ENCODE peak calls at places on chromosomes 16 and 17, in nine cellular contexts. One of them, this sample, is unnamed. For H3K9me3, the result is how much of the 10 kb centered on the place peaks cover.

GRCh38 chr16:4111748-4112696 is 4.2 kb downstream of the ADCY9 start:
- DNase-seq in pancreas: no peak
- DNase-seq in breast epithelium: no peak
- DNase-seq in upper lobe of left lung: no peak
- DNase-seq in astrocyte: no peak
- DNase-seq in PC-9: no peak
- DNase-seq in sigmoid colon: no peak
- DNase-seq in right lobe of liver: no peak
- DNase-seq in gastrocnemius medialis: no peak
- DNase-seq in this sample: no peak

GRCh38 chr17:67442787-67443624 is 65.9 kb downstream of the PITPNC1 start:
- DNase-seq in pancreas: no peak
- DNase-seq in breast epithelium: no peak
- DNase-seq in upper lobe of left lung: no peak
- DNase-seq in astrocyte: peak
- DNase-seq in PC-9: no peak
- DNase-seq in sigmoid colon: no peak
- DNase-seq in right lobe of liver: no peak
- DNase-seq in gastrocnemius medialis: no peak
- DNase-seq in this sample: no peak

GRCh38 chr16:14609716-14610115 is 20.3 kb downstream of the PARN start:
- DNase-seq in pancreas: no peak
- DNase-seq in breast epithelium: no peak
- DNase-seq in upper lobe of left lung: no peak
- DNase-seq in astrocyte: no peak
- DNase-seq in PC-9: no peak
- DNase-seq in sigmoid colon: no peak
- DNase-seq in right lobe of liver: no peak
- DNase-seq in gastrocnemius medialis: no peak
- DNase-seq in this sample: no peak

GRCh38 chr17:67754001-67754400 is 36.3 kb downstream of the NOL11 start:
- DNase-seq in pancreas: no peak
- DNase-seq in breast epithelium: no peak
- DNase-seq in upper lobe of left lung: no peak
- DNase-seq in astrocyte: no peak
- DNase-seq in PC-9: no peak
- DNase-seq in sigmoid colon: no peak
- DNase-seq in right lobe of liver: no peak
- DNase-seq in gastrocnemius medialis: no peak
- DNase-seq in this sample: no peak

GRCh38 chr16:4298761-4299522 is 16.9 kb upstream of the GLIS2 start:
- DNase-seq in pancreas: peak
- DNase-seq in breast epithelium: peak
- DNase-seq in upper lobe of left lung: peak
- DNase-seq in astrocyte: peak
- DNase-seq in PC-9: peak
- DNase-seq in sigmoid colon: peak
- DNase-seq in right lobe of liver: no peak
- DNase-seq in gastrocnemius medialis: no peak
- DNase-seq in this sample: no peak

GRCh38 chr17:4634981-4635380 is 6.5 kb downstream of the ALOX15 start:
- DNase-seq in pancreas: no peak
- DNase-seq in breast epithelium: no peak
- DNase-seq in upper lobe of left lung: no peak
- DNase-seq in astrocyte: no peak
- DNase-seq in PC-9: no peak
- DNase-seq in sigmoid colon: no peak
- DNase-seq in right lobe of liver: no peak
- DNase-seq in gastrocnemius medialis: no peak
- DNase-seq in this sample: no peak

GRCh38 chr17:50542795-50543774 is 3.9 kb upstream of the SPATA20 start:
- DNase-seq in pancreas: peak
- DNase-seq in breast epithelium: peak
- DNase-seq in upper lobe of left lung: peak
- DNase-seq in astrocyte: no peak
- DNase-seq in PC-9: peak
- DNase-seq in sigmoid colon: no peak
- DNase-seq in right lobe of liver: peak
- DNase-seq in gastrocnemius medialis: no peak
- DNase-seq in this sample: no peak

GRCh38 chr16:85619089-85619850 is 6.1 kb downstream of the GSE1 start:
- DNase-seq in pancreas: no peak
- DNase-seq in breast epithelium: no peak
- DNase-seq in upper lobe of left lung: no peak
- DNase-seq in astrocyte: no peak
- DNase-seq in PC-9: no peak
- DNase-seq in sigmoid colon: no peak
- DNase-seq in right lobe of liver: no peak
- DNase-seq in gastrocnemius medialis: no peak
- DNase-seq in this sample: no peak

GRCh38 chr17:83067071-83067717 is 12.2 kb upstream of the METRNL start:
- DNase-seq in pancreas: peak
- DNase-seq in breast epithelium: peak
- DNase-seq in upper lobe of left lung: peak
- DNase-seq in astrocyte: no peak
- DNase-seq in PC-9: no peak
- DNase-seq in sigmoid colon: peak
- DNase-seq in right lobe of liver: peak
- DNase-seq in gastrocnemius medialis: no peak
- DNase-seq in this sample: no peak

GRCh38 chr17:4769628-4770027 is 2.1 kb upstream of the TM4SF5 start:
- DNase-seq in pancreas: no peak
- DNase-seq in breast epithelium: no peak
- DNase-seq in upper lobe of left lung: no peak
- DNase-seq in astrocyte: peak
- DNase-seq in PC-9: no peak
- DNase-seq in sigmoid colon: no peak
- DNase-seq in right lobe of liver: no peak
- DNase-seq in gastrocnemius medialis: no peak
- DNase-seq in this sample: no peak

GRCh38 chr17:77609553-77610517 is 348.7 kb upstream of the TNRC6C start:
- DNase-seq in pancreas: no peak
- DNase-seq in breast epithelium: no peak
- DNase-seq in upper lobe of left lung: no peak
- DNase-seq in astrocyte: no peak
- DNase-seq in PC-9: no peak
- DNase-seq in sigmoid colon: peak
- DNase-seq in right lobe of liver: no peak
- DNase-seq in gastrocnemius medialis: no peak
- DNase-seq in this sample: no peak

GRCh38 chr16:68681038-68681437 is 35.9 kb downstream of the CDH3 start:
- DNase-seq in pancreas: no peak
- DNase-seq in breast epithelium: no peak
- DNase-seq in upper lobe of left lung: no peak
- DNase-seq in astrocyte: no peak
- DNase-seq in PC-9: no peak
- DNase-seq in sigmoid colon: no peak
- DNase-seq in right lobe of liver: no peak
- DNase-seq in gastrocnemius medialis: no peak
- DNase-seq in this sample: no peak

GRCh38 chr16:46857261-46857962 is 26.4 kb upstream of the C16orf87 start:
- DNase-seq in pancreas: peak
- DNase-seq in breast epithelium: no peak
- DNase-seq in upper lobe of left lung: no peak
- DNase-seq in astrocyte: peak
- DNase-seq in PC-9: no peak
- DNase-seq in sigmoid colon: no peak
- DNase-seq in right lobe of liver: no peak
- DNase-seq in gastrocnemius medialis: peak
- DNase-seq in this sample: no peak

GRCh38 chr17:67784364-67785121 is 40.8 kb upstream of the BPTF start:
- DNase-seq in pancreas: no peak
- DNase-seq in breast epithelium: no peak
- DNase-seq in upper lobe of left lung: no peak
- DNase-seq in astrocyte: no peak
- DNase-seq in PC-9: no peak
- DNase-seq in sigmoid colon: no peak
- DNase-seq in right lobe of liver: no peak
- DNase-seq in gastrocnemius medialis: no peak
- DNase-seq in this sample: no peak

GRCh38 chr16:55236655-55237054 is 87.3 kb upstream of the IRX6 start:
- DNase-seq in pancreas: no peak
- DNase-seq in breast epithelium: no peak
- DNase-seq in upper lobe of left lung: no peak
- DNase-seq in astrocyte: no peak
- DNase-seq in PC-9: no peak
- DNase-seq in sigmoid colon: no peak
- DNase-seq in right lobe of liver: no peak
- DNase-seq in gastrocnemius medialis: no peak
- DNase-seq in this sample: no peak

GRCh38 chr16:51624083-51624775 is 473.2 kb upstream of the SALL1 start:
- DNase-seq in pancreas: no peak
- DNase-seq in breast epithelium: no peak
- DNase-seq in upper lobe of left lung: no peak
- DNase-seq in astrocyte: no peak
- DNase-seq in PC-9: no peak
- DNase-seq in sigmoid colon: no peak
- DNase-seq in right lobe of liver: no peak
- DNase-seq in gastrocnemius medialis: no peak
- DNase-seq in this sample: no peak

DNA sequence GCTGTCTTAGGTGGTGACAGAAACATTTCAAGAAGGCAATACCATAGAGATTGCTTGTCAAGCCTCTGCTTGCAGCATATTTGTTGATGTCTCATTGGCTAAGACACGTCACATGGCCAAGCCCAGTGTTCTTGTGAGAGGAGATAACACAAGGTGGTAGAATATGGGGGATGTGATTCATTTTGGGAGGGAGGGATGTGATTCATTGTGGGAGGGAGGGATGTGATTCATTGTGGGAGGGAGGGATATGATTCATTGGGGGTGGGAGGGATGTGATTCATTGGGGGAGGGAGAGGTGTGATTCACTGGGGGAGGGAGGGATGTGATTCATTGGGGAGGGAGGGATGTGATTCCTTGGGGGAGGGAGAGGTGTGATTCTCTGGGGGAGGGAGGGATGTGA is 470.5 kb upstream of the SALL1 start:
- DNase-seq in pancreas: no peak
- DNase-seq in breast epithelium: no peak
- DNase-seq in upper lobe of left lung: no peak
- DNase-seq in astrocyte: peak
- DNase-seq in PC-9: no peak
- DNase-seq in sigmoid colon: no peak
- DNase-seq in right lobe of liver: no peak
- DNase-seq in gastrocnemius medialis: no peak
- DNase-seq in this sample: no peak
- TF ChIP-seq CTCF in pancreas: no peak
- TF ChIP-seq CTCF in breast epithelium: no peak
- TF ChIP-seq CTCF in upper lobe of left lung: no peak
- TF ChIP-seq CTCF in astrocyte: no peak
- TF ChIP-seq CTCF in PC-9: no peak
- TF ChIP-seq CTCF in sigmoid colon: no peak
- TF ChIP-seq CTCF in right lobe of liver: no peak
- TF ChIP-seq CTCF in gastrocnemius medialis: no peak
- TF ChIP-seq CTCF in this sample: no peak

GRCh38 chr16:35565626-35566025 is 2106.2 kb downstream of the TP53TG3F start:
- DNase-seq in pancreas: no peak
- DNase-seq in breast epithelium: no peak
- DNase-seq in upper lobe of left lung: no peak
- DNase-seq in astrocyte: no peak
- DNase-seq in PC-9: no peak
- DNase-seq in sigmoid colon: no peak
- DNase-seq in right lobe of liver: no peak
- DNase-seq in gastrocnemius medialis: no peak
- DNase-seq in this sample: no peak
- H3K9me3 ChIP-seq in pancreas: under half
- H3K9me3 ChIP-seq in breast epithelium: under half
- H3K9me3 ChIP-seq in upper lobe of left lung: under half
- H3K9me3 ChIP-seq in astrocyte: under half
- H3K9me3 ChIP-seq in PC-9: under half
- H3K9me3 ChIP-seq in sigmoid colon: under half
- H3K9me3 ChIP-seq in right lobe of liver: under half
- H3K9me3 ChIP-seq in gastrocnemius medialis: under half
- H3K9me3 ChIP-seq in this sample: under half

GRCh38 chr17:72365857-72366415 is 245.1 kb downstream of the SOX9 start:
- DNase-seq in pancreas: no peak
- DNase-seq in breast epithelium: no peak
- DNase-seq in upper lobe of left lung: no peak
- DNase-seq in astrocyte: peak
- DNase-seq in PC-9: no peak
- DNase-seq in sigmoid colon: no peak
- DNase-seq in right lobe of liver: no peak
- DNase-seq in gastrocnemius medialis: no peak
- DNase-seq in this sample: no peak
- H3K4me3 ChIP-seq in pancreas: no peak
- H3K4me3 ChIP-seq in breast epithelium: no peak
- H3K4me3 ChIP-seq in upper lobe of left lung: no peak
- H3K4me3 ChIP-seq in astrocyte: no peak
- H3K4me3 ChIP-seq in PC-9: no peak
- H3K4me3 ChIP-seq in sigmoid colon: no peak
- H3K4me3 ChIP-seq in right lobe of liver: no peak
- H3K4me3 ChIP-seq in gastrocnemius medialis: no peak
- H3K4me3 ChIP-seq in this sample: no peak

GRCh38 chr16:67279296-67280089 is at the start of gene PLEKHG4:
- DNase-seq in pancreas: peak
- DNase-seq in breast epithelium: peak
- DNase-seq in upper lobe of left lung: peak
- DNase-seq in astrocyte: peak
- DNase-seq in PC-9: peak
- DNase-seq in sigmoid colon: peak
- DNase-seq in right lobe of liver: peak
- DNase-seq in gastrocnemius medialis: peak
- DNase-seq in this sample: peak

GRCh38 chr16:67277294-67277998 is 1.9 kb upstream of the PLEKHG4 start:
- DNase-seq in pancreas: no peak
- DNase-seq in breast epithelium: peak
- DNase-seq in upper lobe of left lung: peak
- DNase-seq in astrocyte: peak
- DNase-seq in PC-9: peak
- DNase-seq in sigmoid colon: peak
- DNase-seq in right lobe of liver: no peak
- DNase-seq in gastrocnemius medialis: no peak
- DNase-seq in this sample: peak

GRCh38 chr16:67277999-67278772 is 1.1 kb upstream of the PLEKHG4 start:
- DNase-seq in pancreas: no peak
- DNase-seq in breast epithelium: no peak
- DNase-seq in upper lobe of left lung: no peak
- DNase-seq in astrocyte: peak
- DNase-seq in PC-9: peak
- DNase-seq in sigmoid colon: no peak
- DNase-seq in right lobe of liver: no peak
- DNase-seq in gastrocnemius medialis: no peak
- DNase-seq in this sample: no peak

GRCh38 chr16:67280090-67281015 is 1.0 kb downstream of the PLEKHG4 start:
- DNase-seq in pancreas: no peak
- DNase-seq in breast epithelium: no peak
- DNase-seq in upper lobe of left lung: no peak
- DNase-seq in astrocyte: no peak
- DNase-seq in PC-9: no peak
- DNase-seq in sigmoid colon: no peak
- DNase-seq in right lobe of liver: no peak
- DNase-seq in gastrocnemius medialis: no peak
- DNase-seq in this sample: no peak

DNA sequence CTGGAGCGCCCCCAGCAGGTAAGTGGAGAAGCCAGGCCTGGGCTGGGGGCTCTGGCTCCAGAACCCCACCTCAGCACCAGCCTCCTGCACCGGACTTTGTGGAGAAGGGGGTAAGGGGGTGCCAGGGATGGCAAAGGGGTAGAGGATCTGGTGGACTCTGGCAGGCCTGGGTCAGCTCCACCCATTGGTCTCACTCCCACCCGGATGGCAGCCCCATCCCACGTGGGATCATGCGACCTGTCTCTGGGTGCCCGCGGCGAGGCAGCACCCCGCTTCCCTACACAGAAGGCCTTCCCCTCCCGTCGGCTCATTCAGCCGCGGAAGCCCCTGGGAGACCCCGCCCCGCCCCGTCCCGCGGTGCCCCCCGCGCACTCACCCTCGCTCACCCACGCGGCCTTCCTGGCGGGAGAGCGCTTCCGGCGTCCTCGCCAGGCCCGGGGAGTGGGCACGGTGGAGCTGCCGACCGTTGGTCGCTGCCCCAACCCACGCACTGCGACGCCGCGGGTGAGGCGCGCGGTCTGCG is 498 bp upstream of the PLEKHG4 start:
- DNase-seq in pancreas: no peak
- DNase-seq in breast epithelium: no peak
- DNase-seq in upper lobe of left lung: peak
- DNase-seq in astrocyte: no peak
- DNase-seq in PC-9: peak
- DNase-seq in sigmoid colon: no peak
- DNase-seq in right lobe of liver: no peak
- DNase-seq in gastrocnemius medialis: no peak
- DNase-seq in this sample: no peak
- TF ChIP-seq CTCF in pancreas: no peak
- TF ChIP-seq CTCF in breast epithelium: peak
- TF ChIP-seq CTCF in upper lobe of left lung: no peak
- TF ChIP-seq CTCF in astrocyte: no peak
- TF ChIP-seq CTCF in PC-9: peak
- TF ChIP-seq CTCF in sigmoid colon: no peak
- TF ChIP-seq CTCF in right lobe of liver: no peak
- TF ChIP-seq CTCF in gastrocnemius medialis: no peak
- TF ChIP-seq CTCF in this sample: no peak